ENCODE peak calls at places on chromosomes 11 and 22, in seven cellular contexts. K is cardiac fibroblast, U is thoracic aorta, F is fibroblast of lung, T is tibial artery, A is HCT116, C is GM23338. I is an unnamed sample.

GRCh38 chr11:125514336-125515101 is 18.5 kb upstream of the FEZ1 start:
- DNase-seq in K (peak; percentile 85), T (no peak), U (no peak), A (no peak), C (no peak), F (peak; percentile 86), I (peak; percentile 29)

GRCh38 chr11:47433991-47434786 is 8.0 kb upstream of the PSMC3 start:
- DNase-seq in T (no peak), F (peak; percentile 88), A (no peak), C (no peak), U (peak; percentile 21), K (peak; percentile 75), I (peak; percentile 94)

GRCh38 chr11:2376751-2377451 is at the start of gene CD81:
- DNase-seq in A (no peak), T (no peak), F (no peak), C (no peak), U (no peak), K (peak; percentile 58), I (no peak)

GRCh38 chr22:40666151-40666848 is 13.0 kb upstream of the MCHR1 start:
- DNase-seq in A (no peak), U (no peak), K (peak; percentile 92), T (peak; percentile 87), F (peak; percentile 25), C (no peak), I (peak; percentile 89)

GRCh38 chr11:70089631-70090030 is 11.5 kb downstream of the ANO1 start:
- DNase-seq in T (no peak), F (no peak), K (no peak), U (no peak), A (no peak), C (no peak), I (no peak)

GRCh38 chr11:46865340-46865739 is 19.3 kb upstream of the CKAP5 start:
- DNase-seq in K (peak; percentile 75), T (no peak), U (no peak), F (peak; percentile 80), A (no peak), C (no peak), I (peak; percentile 67)

GRCh38 chr11:4677948-4678347 is 19.7 kb downstream of the OR51E2 start:
- DNase-seq in U (no peak), F (no peak), T (no peak), K (no peak), C (no peak), A (no peak), I (no peak)

GRCh38 chr22:25563757-25564319 is 637 bp upstream of the GRK3 start:
- DNase-seq in F (no peak), K (no peak), U (no peak), A (no peak), T (no peak), C (peak; percentile 51), I (no peak)

DNA sequence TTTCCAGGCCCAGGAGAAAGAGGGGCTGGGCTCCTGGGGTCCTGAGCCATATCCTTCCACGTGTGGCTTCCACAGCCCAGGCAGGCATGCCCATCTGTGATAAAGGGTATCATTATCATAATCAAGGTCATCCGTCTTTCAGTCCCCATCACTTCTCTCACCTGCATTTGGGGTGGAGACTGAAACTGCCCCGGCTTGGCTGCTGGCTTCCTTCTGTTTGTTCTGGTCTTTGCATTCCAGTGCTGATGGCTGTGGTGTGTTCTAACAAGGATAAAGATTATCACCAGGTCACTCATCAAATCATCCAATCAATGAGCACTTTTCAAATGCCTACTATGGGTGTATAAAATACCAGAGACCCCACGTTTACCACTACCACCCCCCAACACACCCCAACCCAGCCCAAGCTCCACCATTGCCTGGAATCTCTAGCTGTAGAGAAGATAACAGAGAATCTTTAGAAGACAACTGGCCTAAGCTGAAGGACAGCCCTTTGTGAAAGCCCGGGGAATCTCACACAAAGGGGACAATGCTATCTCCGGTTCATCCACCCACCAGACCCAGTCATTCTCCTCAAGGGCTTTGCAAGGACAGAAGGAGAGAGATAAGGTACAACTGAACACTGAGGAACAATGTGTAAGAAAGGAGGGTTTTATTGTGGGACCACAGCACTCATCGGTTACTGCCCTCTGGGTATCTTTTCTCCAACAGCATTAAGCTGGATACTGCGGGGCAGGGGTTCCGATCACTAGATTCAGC is 54.9 kb downstream of the AHNAK start:
- DNase-seq in T (no peak), K (no peak), A (no peak), F (no peak), U (no peak), C (no peak), I (no peak)
- TF ChIP-seq CTCF in T (no peak), K (no peak), A (no peak), F (no peak), U (no peak), C (no peak), I (no peak)

GRCh38 chr22:30313527-30314385 is 13.0 kb downstream of the TBC1D10A start:
- DNase-seq in F (no peak), U (no peak), K (no peak), C (no peak), T (no peak), A (no peak), I (no peak)

GRCh38 chr22:30309981-30310672 is 16.6 kb downstream of the TBC1D10A start:
- DNase-seq in U (no peak), C (no peak), F (peak; percentile 65), A (no peak), T (peak; percentile 80), K (peak; percentile 67), I (peak; percentile 90)

GRCh38 chr22:30312053-30312452 is 14.7 kb downstream of the TBC1D10A start:
- DNase-seq in F (peak; percentile 91), U (no peak), A (peak; percentile 51), C (no peak), K (no peak), T (no peak), I (peak; percentile 79)

GRCh38 chr22:30308518-30309230 is 18.1 kb downstream of the TBC1D10A start:
- DNase-seq in T (no peak), F (peak; percentile 81), K (no peak), U (no peak), C (no peak), A (no peak), I (peak; percentile 72)

DNA sequence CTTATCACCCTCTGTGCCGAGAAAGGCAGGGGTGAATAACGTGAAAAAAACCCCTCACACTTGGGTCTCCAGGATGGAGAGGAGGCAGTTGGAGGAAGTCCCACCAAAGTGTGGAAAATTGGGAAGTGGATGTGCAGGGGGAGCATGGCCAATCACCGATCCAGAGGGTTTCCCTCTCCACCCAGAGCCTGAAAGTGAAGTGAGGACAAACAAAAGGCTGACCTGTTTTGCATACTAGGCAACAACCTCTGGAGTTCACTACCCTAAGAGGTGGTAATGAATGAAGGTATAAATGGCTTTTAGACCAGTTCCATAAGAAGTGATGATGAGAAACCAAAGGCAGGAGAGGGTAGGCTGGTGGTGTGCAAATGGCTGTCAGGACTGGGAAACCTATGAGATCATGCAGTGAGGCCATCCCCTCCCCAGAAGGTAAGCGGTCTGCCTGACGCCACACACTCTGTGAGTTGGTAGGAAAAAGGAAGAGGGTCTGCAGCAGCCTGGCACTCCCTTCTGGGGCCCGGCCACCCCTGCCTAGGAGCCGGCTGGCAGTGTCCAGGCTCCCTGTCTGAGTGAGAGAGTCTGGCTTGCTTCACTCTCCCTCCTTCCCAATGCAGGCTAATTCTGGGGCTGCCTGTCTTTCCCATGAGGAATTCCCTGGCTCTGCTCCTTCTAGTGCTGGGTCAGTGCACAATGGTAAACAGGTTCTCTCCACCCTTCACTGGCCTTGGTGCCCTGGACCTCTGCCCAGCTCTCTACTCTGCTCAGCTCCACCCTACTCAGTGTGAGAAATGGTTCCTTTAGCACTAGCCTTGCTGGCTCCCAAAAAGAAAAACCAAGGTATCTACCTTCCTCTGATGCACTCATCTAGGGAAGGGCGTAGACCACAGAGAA is 15.6 kb downstream of the TBC1D10A start:
- DNase-seq in T (peak; percentile 93), A (no peak), K (peak; percentile 89), F (peak; percentile 78), C (no peak), U (peak; percentile 63), I (peak; percentile 84)
- H3K4me3 ChIP-seq in T (no peak overlapping the region), A (peak overlapping the region; percentile 33), K (no peak overlapping the region), F (no peak overlapping the region), C (no peak overlapping the region), U (peak overlapping the region; percentile 34), I (no peak overlapping the region)

DNA sequence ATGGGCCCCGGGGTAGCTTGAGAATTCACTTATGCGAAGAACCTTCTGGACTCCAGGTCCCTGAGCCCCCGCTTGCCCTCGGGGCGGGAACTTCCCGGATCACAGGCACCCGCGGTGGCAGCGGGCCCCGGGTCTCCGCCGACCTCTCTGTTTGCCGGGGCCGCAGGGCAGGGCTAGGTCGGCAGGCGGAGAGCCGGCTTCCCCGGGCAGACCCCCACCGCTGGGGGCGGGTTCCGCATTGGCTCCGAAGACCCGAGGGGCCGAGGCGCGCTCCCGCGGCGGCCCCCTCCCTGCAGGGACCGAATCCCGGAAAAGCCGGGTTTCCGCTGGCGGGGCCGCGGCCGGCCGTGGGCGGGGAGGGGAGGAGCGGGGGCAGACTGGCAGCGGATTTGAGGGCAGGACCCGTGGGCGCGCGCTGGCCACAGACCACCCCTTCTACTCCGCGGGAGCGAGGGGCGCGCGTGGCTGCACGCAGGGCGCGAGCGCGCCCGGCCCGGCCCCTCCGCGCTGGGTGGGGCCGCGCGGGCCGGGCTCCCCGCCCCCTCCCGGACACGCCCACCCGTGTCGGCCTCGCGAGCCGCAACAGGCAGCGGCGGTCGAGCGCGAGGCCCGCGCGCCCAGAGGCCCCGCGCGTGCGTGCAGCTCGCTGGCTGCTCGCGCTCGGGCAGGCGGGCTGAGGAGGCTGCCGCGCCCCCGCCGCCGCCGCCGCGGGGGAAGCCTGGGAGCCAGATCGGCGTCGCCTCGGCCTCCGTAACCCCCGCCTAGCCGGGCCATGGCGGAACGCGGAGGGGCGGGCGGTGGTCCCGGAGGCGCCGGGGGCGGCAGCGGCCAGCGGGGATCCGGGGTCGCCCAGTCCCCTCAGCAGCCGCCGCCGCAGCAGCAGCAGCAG is at the start of gene PACS1:
- DNase-seq in F (peak; percentile 85), C (peak; percentile 54), U (no peak), K (peak; percentile 95), A (no peak), T (peak; percentile 90), I (peak; percentile 91)
- TF ChIP-seq CTCF in F (no peak), C (no peak), U (no peak), K (no peak), A (no peak), T (no peak), I (no peak)

GRCh38 chr22:24026733-24027132 is 15.6 kb downstream of the CABIN1 start:
- DNase-seq in F (no peak), A (no peak), K (no peak), C (no peak), T (no peak), U (no peak), I (no peak)

GRCh38 chr22:24026056-24026455 is 15.0 kb downstream of the CABIN1 start:
- DNase-seq in T (no peak), F (no peak), K (no peak), U (no peak), A (no peak), C (no peak), I (no peak)

GRCh38 chr22:24024354-24024753 is 13.2 kb downstream of the CABIN1 start:
- DNase-seq in U (no peak), A (no peak), C (no peak), F (no peak), K (no peak), T (no peak), I (no peak)

GRCh38 chr22:24027389-24027980 is 16.4 kb downstream of the CABIN1 start:
- DNase-seq in T (no peak), C (no peak), A (no peak), F (no peak), K (no peak), U (no peak), I (no peak)

GRCh38 chr22:24025475-24025874 is 14.4 kb downstream of the CABIN1 start:
- DNase-seq in F (no peak), T (no peak), C (no peak), U (no peak), K (no peak), A (no peak), I (no peak)
- H3K4me3 ChIP-seq in F (no peak overlapping the region), T (no peak overlapping the region), C (no peak overlapping the region), U (no peak overlapping the region), K (no peak overlapping the region), A (no peak overlapping the region), I (no peak overlapping the region)